ENCODE peak calls at places on chromosomes 5 and 9, in six cellular contexts. P is mesendoderm, W is IMR-90, L is H9, N is mesenchymal stem cell, A is trophoblast cell. E is an unnamed sample. For H3K79me1, the result is how much of the 10 kb centered on the place peaks cover.

GRCh38 chr9:115808108-115808507 is 345.5 kb upstream of the PAPPA start:
- DNase-seq in P (no peak), W (no peak), L (no peak), N (no peak), A (no peak), E (no peak)

GRCh38 chr5:58197875-58198274 is 262.0 kb downstream of the PLK2 start:
- DNase-seq in P (no peak), W (peak), L (no peak), N (no peak), A (no peak), E (no peak)

GRCh38 chr5:6455571-6456200 is 7.0 kb downstream of the UBE2QL1 start:
- DNase-seq in P (no peak), W (no peak), L (no peak), N (no peak), A (no peak), E (no peak)

GRCh38 chr9:116087246-116087645 is 66.3 kb upstream of the PAPPA start:
- DNase-seq in P (peak), W (peak), L (no peak), N (peak), A (no peak), E (no peak)

GRCh38 chr9:83706703-83707517 is 848 bp downstream of the UBQLN1 start:
- DNase-seq in P (peak), W (peak), L (peak), N (peak), A (peak), E (peak)

GRCh38 chr9:111945216-111945615 is 48.6 kb downstream of the UGCG start:
- DNase-seq in P (no peak), W (peak), L (no peak), N (peak), A (peak), E (no peak)

GRCh38 chr9:129141066-129142041 is 30.1 kb downstream of the PTPA start:
- DNase-seq in P (no peak), W (peak), L (peak), N (peak), A (peak), E (no peak)

GRCh38 chr5:160397492-160397891 is 2.4 kb downstream of the FAM200C start:
- DNase-seq in P (no peak), W (no peak), L (no peak), N (no peak), A (no peak), E (no peak)

GRCh38 chr5:57215629-57216195 is 41.9 kb downstream of the GPBP1 start:
- DNase-seq in P (no peak), W (peak), L (no peak), N (peak), A (no peak), E (no peak)

GRCh38 chr9:9942764-9943424 is 669.9 kb downstream of the PTPRD start:
- DNase-seq in P (peak), W (peak), L (peak), N (peak), A (peak), E (peak)

GRCh38 chr9:88398016-88398415 is 9.8 kb downstream of the SPIN1 start:
- DNase-seq in P (no peak), W (no peak), L (no peak), N (no peak), A (no peak), E (no peak)

DNA sequence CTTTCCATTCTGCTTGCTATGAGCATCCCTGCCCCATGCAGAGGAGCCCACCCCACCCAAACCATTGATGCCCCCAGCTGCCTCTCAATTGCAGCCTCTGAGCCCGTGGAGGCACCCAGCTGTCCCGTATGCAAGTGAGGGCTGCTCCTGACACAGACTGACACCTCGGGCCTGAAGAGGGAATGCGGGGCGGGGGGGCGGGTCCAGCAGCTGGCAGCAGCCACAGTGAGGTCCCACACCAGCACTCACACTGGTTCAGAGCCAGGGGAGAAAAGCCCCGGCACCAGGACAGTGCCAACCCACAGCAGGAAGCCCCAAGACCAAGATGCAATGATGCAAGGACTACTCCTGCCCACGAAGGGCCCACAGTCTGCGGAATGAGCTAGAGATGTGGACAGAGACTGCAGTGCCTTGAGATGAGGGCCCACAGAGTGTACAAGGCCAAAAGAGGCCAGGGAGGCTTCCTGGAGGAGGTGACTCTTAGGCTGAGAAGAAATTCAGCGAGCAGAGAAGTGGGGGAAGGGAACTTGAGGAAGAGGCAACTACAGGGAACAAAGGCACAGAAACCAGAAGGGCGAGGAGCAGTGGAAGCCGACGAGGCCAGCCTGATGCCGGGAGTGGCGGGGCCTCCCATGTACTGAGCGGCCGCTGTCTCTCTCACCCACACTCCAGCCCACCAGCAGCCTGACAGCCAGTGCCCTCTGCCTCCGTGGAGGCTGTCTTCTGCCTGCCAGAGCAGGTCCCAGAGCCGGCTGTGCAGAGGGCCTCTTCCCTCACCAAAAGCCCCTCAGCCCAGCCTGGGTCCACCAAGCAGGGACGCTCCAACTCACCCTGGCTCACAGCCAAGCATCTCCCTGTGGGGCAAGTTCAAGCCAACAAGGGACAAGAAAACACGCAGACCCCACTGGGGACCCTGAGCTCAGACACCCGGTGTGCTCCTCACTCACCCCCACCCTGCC is 9.2 kb downstream of the EEIG1 start:
- DNase-seq in P (peak), W (no peak), L (no peak), N (peak), A (no peak), E (no peak)
- H3K79me1 ChIP-seq in P (under half), W (under half), L (under half), N (half or more), A (under half), E (under half)

GRCh38 chr9:127975376-127976315 is 5.1 kb downstream of the EEIG1 start:
- DNase-seq in P (no peak), W (no peak), L (no peak), N (no peak), A (no peak), E (no peak)

GRCh38 chr9:127972316-127972871 is 8.4 kb downstream of the EEIG1 start:
- DNase-seq in P (no peak), W (no peak), L (peak), N (peak), A (no peak), E (no peak)

GRCh38 chr9:127974769-127975261 is 6.0 kb downstream of the EEIG1 start:
- DNase-seq in P (peak), W (no peak), L (peak), N (no peak), A (no peak), E (no peak)

GRCh38 chr9:127976498-127976897 is 4.3 kb downstream of the EEIG1 start:
- DNase-seq in P (no peak), W (no peak), L (no peak), N (no peak), A (no peak), E (no peak)

GRCh38 chr9:127974002-127974768 is 6.6 kb downstream of the EEIG1 start:
- DNase-seq in P (no peak), W (no peak), L (peak), N (no peak), A (no peak), E (no peak)
- H3K79me1 ChIP-seq in P (under half), W (under half), L (under half), N (half or more), A (under half), E (under half)

GRCh38 chr9:127970401-127971313 is 10.1 kb downstream of the EEIG1 start:
- DNase-seq in P (no peak), W (no peak), L (no peak), N (no peak), A (no peak), E (no peak)

GRCh38 chr9:127977877-127978647 is 2.7 kb downstream of the EEIG1 start:
- DNase-seq in P (peak), W (peak), L (no peak), N (peak), A (no peak), E (no peak)

GRCh38 chr9:127968717-127969383 is 11.9 kb downstream of the EEIG1 start:
- DNase-seq in P (peak), W (peak), L (no peak), N (peak), A (peak), E (no peak)

GRCh38 chr9:127976943-127977871 is 3.6 kb downstream of the EEIG1 start:
- DNase-seq in P (no peak), W (no peak), L (no peak), N (no peak), A (no peak), E (no peak)

GRCh38 chr9:127973169-127974001 is 7.4 kb downstream of the EEIG1 start:
- DNase-seq in P (no peak), W (no peak), L (peak), N (no peak), A (no peak), E (no peak)
- H3K79me1 ChIP-seq in P (half or more), W (under half), L (under half), N (half or more), A (under half), E (under half)

DNA sequence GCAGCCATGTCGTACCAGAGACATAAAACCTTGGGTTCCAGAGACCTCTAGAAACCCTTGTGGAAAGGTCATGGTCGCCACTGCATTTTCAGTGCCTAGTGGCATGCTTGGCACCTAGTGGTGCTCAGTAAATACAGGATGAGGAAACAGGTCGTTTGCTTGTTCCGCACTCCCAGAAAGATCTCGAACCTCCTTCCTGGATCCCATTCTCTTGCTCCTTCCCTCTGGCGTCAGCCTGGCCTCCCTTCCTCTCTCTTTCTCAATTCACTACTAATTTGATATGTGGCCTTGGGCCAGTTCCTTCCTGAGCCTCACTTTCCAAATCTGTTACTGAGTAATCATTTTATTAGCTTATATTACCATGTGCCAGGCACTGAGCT is 4.4 kb downstream of the NDST1 start:
- DNase-seq in P (no peak), W (no peak), L (no peak), N (no peak), A (no peak), E (no peak)
- H3K79me1 ChIP-seq in P (under half), W (under half), L (under half), N (under half), A (under half), E (under half)

GRCh38 chr5:150511641-150512367 is 3.9 kb downstream of the NDST1 start:
- DNase-seq in P (peak), W (peak), L (no peak), N (peak), A (no peak), E (no peak)

GRCh38 chr5:150510460-150511263 is 2.7 kb downstream of the NDST1 start:
- DNase-seq in P (no peak), W (no peak), L (no peak), N (no peak), A (no peak), E (no peak)

GRCh38 chr5:150508021-150508640 is at the start of gene NDST1:
- DNase-seq in P (no peak), W (no peak), L (no peak), N (no peak), A (no peak), E (no peak)

GRCh38 chr5:150508828-150509227 is 897 bp downstream of the NDST1 start:
- DNase-seq in P (no peak), W (no peak), L (no peak), N (no peak), A (no peak), E (no peak)

GRCh38 chr5:150509992-150510391 is 2.1 kb downstream of the NDST1 start:
- DNase-seq in P (no peak), W (no peak), L (no peak), N (no peak), A (no peak), E (no peak)
- H3K79me1 ChIP-seq in P (under half), W (under half), L (under half), N (under half), A (under half), E (under half)

E was measured in neuronal stem cell.